ENCODE peak calls at places on chromosomes 1 and 21, in four cellular contexts. U, G, D and J are unnamed samples. For H3K36me3, the result is how much of the 10 kb centered on the place peaks cover.

GRCh38 chr1:193767891-193768290 is 581.5 kb upstream of the B3GALT2 start:
- DNase-seq in G (no peak), D (no peak), U (no peak), J (no peak)

GRCh38 chr1:207867136-207868081 is 43.5 kb downstream of the CD34 start:
- DNase-seq in D (no peak), U (peak), G (peak), J (no peak)

GRCh38 chr1:3779912-3780416 is 7.4 kb downstream of the SMIM1 start:
- DNase-seq in G (no peak), U (no peak), D (no peak), J (no peak)

GRCh38 chr1:23376890-23377811 is 7.5 kb upstream of the ZNF436 start:
- DNase-seq in G (no peak), D (no peak), U (no peak), J (no peak)

GRCh38 chr1:52159033-52159789 is 17.3 kb downstream of the ZFYVE9 start:
- DNase-seq in G (no peak), U (no peak), D (no peak), J (no peak)

GRCh38 chr1:71986181-71986580 is 296.2 kb downstream of the NEGR1 start:
- DNase-seq in D (no peak), U (no peak), G (no peak), J (no peak)

GRCh38 chr1:75730432-75730831 is 5.9 kb downstream of the ACADM start:
- DNase-seq in G (no peak), U (no peak), D (no peak), J (no peak)

GRCh38 chr1:210233495-210234253 is 1.1 kb downstream of the SERTAD4 start:
- DNase-seq in D (peak), G (no peak), U (no peak), J (no peak)

GRCh38 chr1:190303501-190303900 is 174.2 kb downstream of the BRINP3 start:
- DNase-seq in D (no peak), U (no peak), G (no peak), J (no peak)

GRCh38 chr1:40653851-40654537 is 11.5 kb downstream of the RIMS3 start:
- DNase-seq in D (peak), G (no peak), U (no peak), J (no peak)

GRCh38 chr1:114467491-114467890 is 43.5 kb downstream of the TRIM33 start:
- DNase-seq in U (no peak), D (no peak), G (no peak), J (no peak)

GRCh38 chr1:164440222-164440621 is 118.8 kb upstream of the PBX1 start:
- DNase-seq in D (peak), U (no peak), G (no peak), J (no peak)

GRCh38 chr1:64877151-64877550 is 89.2 kb downstream of the JAK1 start:
- DNase-seq in D (no peak), G (no peak), U (no peak), J (no peak)

GRCh38 chr1:17356387-17356992 is 15.5 kb upstream of the PADI6 start:
- DNase-seq in U (no peak), G (no peak), D (no peak), J (no peak)

GRCh38 chr21:36741506-36741905 is 42.6 kb downstream of the SIM2 start:
- DNase-seq in D (no peak), G (no peak), U (no peak), J (no peak)

GRCh38 chr1:184298321-184299052 is 88.3 kb upstream of the C1orf21 start:
- DNase-seq in D (peak), U (no peak), G (no peak), J (no peak)

GRCh38 chr1:47688161-47688560 is 250.3 kb downstream of the FOXD2 start:
- DNase-seq in G (no peak), U (no peak), D (no peak), J (no peak)

GRCh38 chr1:160971618-160972056 is 17.0 kb upstream of the ITLN2 start:
- DNase-seq in G (no peak), D (peak), U (no peak), J (no peak)

GRCh38 chr1:228857611-228858010 is 122.3 kb downstream of the RHOU start:
- DNase-seq in G (no peak), U (no peak), D (no peak), J (no peak)

GRCh38 chr21:34988139-34988538 is 61.0 kb downstream of the RUNX1 start:
- DNase-seq in G (no peak), U (no peak), D (no peak), J (no peak)

GRCh38 chr1:28122183-28122582 is 33.8 kb upstream of the EYA3 start:
- DNase-seq in D (no peak), U (no peak), G (no peak), J (no peak)

GRCh38 chr1:237556911-237557310 is 333.8 kb downstream of the ZP4 start:
- DNase-seq in D (no peak), U (no peak), G (no peak), J (no peak)

GRCh38 chr1:174534789-174535188 is 87.0 kb downstream of the GPR52 start:
- DNase-seq in U (no peak), D (no peak), G (no peak), J (no peak)

GRCh38 chr1:84573481-84573966 is 716 bp downstream of the CTBS start:
- DNase-seq in G (no peak), U (no peak), D (no peak), J (no peak)

GRCh38 chr1:16905856-16906702 is 10.3 kb downstream of the RNU1-2 start:
- DNase-seq in G (peak), D (no peak), U (no peak), J (no peak)

GRCh38 chr1:9126511-9126910 is 2.4 kb downstream of the GPR157 start:
- DNase-seq in U (no peak), D (no peak), G (no peak), J (no peak)

GRCh38 chr21:45434645-45435217 is 29.8 kb downstream of the COL18A1 start:
- DNase-seq in G (no peak), U (no peak), D (no peak), J (no peak)

GRCh38 chr1:24900985-24901781 is 28.9 kb downstream of the RUNX3 start:
- DNase-seq in G (no peak), U (peak), D (no peak), J (no peak)

GRCh38 chr1:202009326-202010031 is 908 bp upstream of the ELF3 start:
- DNase-seq in D (peak), U (peak), G (peak), J (peak)

GRCh38 chr1:200905411-200906052 is 10.8 kb downstream of the INAVA start:
- DNase-seq in U (no peak), D (no peak), G (no peak), J (no peak)

GRCh38 chr1:15154480-15155036 is 1.0 kb downstream of the TMEM51 start:
- DNase-seq in U (peak), G (peak), D (no peak), J (no peak)

GRCh38 chr21:33064623-33064996 is 5.3 kb upstream of the OLIG1 start:
- DNase-seq in G (no peak), D (no peak), U (no peak), J (no peak)

GRCh38 chr1:59116920-59117542 is 179.9 kb upstream of the FGGY start:
- DNase-seq in D (peak), G (no peak), U (no peak), J (no peak)

GRCh38 chr21:25760061-25760460 is 25.3 kb downstream of the GABPA start:
- DNase-seq in U (no peak), D (no peak), G (no peak), J (no peak)

GRCh38 chr21:25759573-25759972 is 24.8 kb downstream of the GABPA start:
- DNase-seq in D (no peak), U (no peak), G (no peak), J (no peak)

GRCh38 chr21:25767921-25768320 is 33.1 kb downstream of the GABPA start:
- DNase-seq in U (no peak), G (no peak), D (no peak), J (no peak)

GRCh38 chr21:25764065-25764464 is 29.3 kb downstream of the GABPA start:
- DNase-seq in D (no peak), G (no peak), U (no peak), J (no peak)
- H3K36me3 ChIP-seq in D (under half), G (under half), U (under half), J (under half)

GRCh38 chr1:156912861-156913808 is 7.3 kb upstream of the LRRC71 start:
- DNase-seq in U (peak), G (no peak), D (peak), J (no peak)

GRCh38 chr1:156913809-156914387 is 6.5 kb upstream of the LRRC71 start:
- DNase-seq in U (no peak), D (no peak), G (no peak), J (no peak)

GRCh38 chr1:156910309-156910782 is 10.1 kb upstream of the LRRC71 start:
- DNase-seq in D (peak), G (peak), U (peak), J (no peak)

GRCh38 chr1:156911587-156912298 is 8.7 kb upstream of the LRRC71 start:
- DNase-seq in D (no peak), U (no peak), G (no peak), J (no peak)

GRCh38 chr1:156912310-156912709 is 8.1 kb upstream of the LRRC71 start:
- DNase-seq in G (no peak), D (no peak), U (no peak), J (no peak)
- H3K36me3 ChIP-seq in G (under half), D (under half), U (under half), J (under half)

GRCh38 chr1:98211271-98211840 is 290.5 kb upstream of the DPYD start:
- DNase-seq in D (no peak), U (no peak), G (no peak), J (no peak)
- H3K36me3 ChIP-seq in D (under half), U (under half), G (under half), J (under half)

GRCh38 chr1:233843523-233844204 is 60.8 kb upstream of the SLC35F3 start:
- DNase-seq in D (peak), G (no peak), U (no peak), J (no peak)
- H3K36me3 ChIP-seq in D (under half), G (under half), U (under half), J (under half)

GRCh38 chr1:54853096-54853792 is 33.8 kb downstream of the DHCR24 start:
- DNase-seq in D (no peak), G (no peak), U (no peak), J (no peak)

GRCh38 chr1:54851928-54852524 is 35.0 kb downstream of the DHCR24 start:
- DNase-seq in D (no peak), G (no peak), U (no peak), J (no peak)

GRCh38 chr1:54857066-54857660 is 29.8 kb downstream of the DHCR24 start:
- DNase-seq in U (no peak), D (no peak), G (no peak), J (no peak)

GRCh38 chr1:54853793-54854370 is 33.1 kb downstream of the DHCR24 start:
- DNase-seq in D (no peak), U (no peak), G (no peak), J (no peak)

DNA sequence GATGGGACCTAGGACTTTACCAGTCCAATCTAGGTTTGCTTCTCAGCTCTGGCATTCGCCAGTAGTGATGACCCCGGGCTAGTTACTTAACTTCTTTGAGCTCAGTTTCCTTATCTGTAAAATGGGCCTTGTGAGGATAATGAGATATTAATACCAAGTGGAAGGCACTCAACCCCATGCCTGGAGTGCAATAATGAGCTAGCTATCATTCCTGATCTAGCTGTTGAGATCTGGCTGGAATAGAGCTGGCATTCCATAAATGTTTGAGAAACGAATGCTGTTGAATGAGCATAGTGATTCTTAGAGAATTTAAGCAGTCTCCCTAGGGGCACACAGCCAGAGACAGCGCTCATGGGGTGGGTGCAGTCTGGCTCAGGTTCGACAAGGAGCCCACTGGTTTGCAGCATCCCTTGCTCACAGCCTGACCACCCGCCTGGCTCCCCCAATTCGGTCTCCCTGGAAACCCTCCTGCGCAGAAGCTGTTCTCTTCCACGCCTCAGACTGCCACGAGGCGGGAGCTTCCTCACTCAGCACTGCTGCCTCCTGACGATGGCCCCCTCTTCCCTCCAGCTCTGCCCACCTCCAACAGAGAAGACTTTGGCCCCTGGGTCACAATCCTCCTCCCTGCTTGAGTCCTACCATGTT is 32.5 kb downstream of the DHCR24 start:
- DNase-seq in D (no peak), G (no peak), U (no peak), J (no peak)
- H3K36me3 ChIP-seq in D (under half), G (under half), U (under half), J (half or more)

GRCh38 chr1:39563669-39564068 is 12.9 kb downstream of the PABPC4 start:
- DNase-seq in U (no peak), D (no peak), G (no peak), J (no peak)

GRCh38 chr1:39561321-39561720 is 15.3 kb downstream of the PABPC4 start:
- DNase-seq in G (no peak), U (no peak), D (no peak), J (no peak)

GRCh38 chr1:39564941-39565340 is 11.6 kb downstream of the PABPC4 start:
- DNase-seq in G (no peak), U (no peak), D (no peak), J (no peak)

GRCh38 chr1:39564340-39564739 is 12.2 kb downstream of the PABPC4 start:
- DNase-seq in D (no peak), U (no peak), G (no peak), J (no peak)

DNA sequence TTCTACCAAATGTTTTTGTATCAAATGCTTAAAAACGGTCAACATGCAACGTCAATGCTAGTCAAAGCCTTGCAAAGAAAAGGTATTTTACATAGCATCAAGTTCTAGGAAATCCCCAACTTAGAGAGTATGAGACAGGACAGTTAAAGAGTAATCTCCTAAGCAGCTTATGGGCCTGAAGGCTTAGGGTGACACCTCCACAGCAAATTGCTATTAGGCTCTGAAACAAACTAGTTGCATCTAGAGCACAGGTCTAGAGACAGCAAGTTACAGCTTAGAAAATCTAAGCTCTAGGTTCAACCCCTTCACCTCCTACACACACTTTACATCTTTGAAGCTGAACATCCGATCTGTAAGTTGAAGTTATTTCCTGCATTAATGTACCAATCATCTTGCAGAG is 13.7 kb downstream of the PABPC4 start:
- DNase-seq in G (no peak), U (no peak), D (no peak), J (no peak)
- H3K36me3 ChIP-seq in G (under half), U (under half), D (half or more), J (half or more)

DNA sequence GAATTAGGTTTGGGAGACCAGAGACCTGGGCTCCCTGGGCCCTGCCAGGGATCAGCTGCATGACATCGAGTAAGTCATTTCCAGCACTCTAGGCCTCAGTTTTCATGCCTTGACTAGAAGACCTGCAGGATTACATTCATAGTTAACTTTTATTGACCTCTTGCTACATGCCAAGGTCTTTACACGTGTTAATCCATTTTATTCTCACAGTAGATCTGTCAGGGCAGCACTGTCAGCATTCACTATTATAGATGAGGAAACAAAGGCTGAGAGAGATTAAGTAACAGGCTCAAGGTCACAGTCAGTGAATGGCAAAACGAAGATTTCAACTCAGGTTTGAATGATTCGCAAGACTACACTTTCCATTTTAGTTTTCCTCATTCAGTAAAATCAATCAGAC is 37.0 kb downstream of the PGM1 start:
- DNase-seq in G (no peak), D (no peak), U (no peak), J (no peak)
- H3K36me3 ChIP-seq in G (under half), D (under half), U (under half), J (under half)

DNA sequence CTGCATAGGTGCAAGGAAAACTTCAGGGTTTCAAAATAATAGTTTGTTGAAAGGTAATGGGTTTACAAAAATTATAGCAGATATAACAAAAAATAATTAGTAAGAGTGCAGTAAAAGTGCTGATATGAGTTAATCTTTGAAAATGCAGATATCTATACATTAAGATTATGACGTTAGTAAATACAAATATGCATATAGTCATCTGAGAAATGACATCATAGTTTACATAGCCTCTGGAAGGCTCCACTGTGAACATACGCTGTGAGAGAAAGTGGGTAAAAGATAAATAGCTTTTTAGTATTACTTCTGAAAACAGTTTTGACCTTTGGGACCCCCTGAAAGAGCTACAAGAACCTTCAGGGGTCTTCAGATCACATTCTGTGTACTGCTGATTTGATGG is 356.2 kb upstream of the SNX7 start:
- DNase-seq in D (no peak), U (no peak), G (no peak), J (no peak)
- H3K36me3 ChIP-seq in D (under half), U (under half), G (under half), J (under half)

GRCh38 chr1:18632218-18632588 is 1.6 kb downstream of the PAX7 start:
- DNase-seq in U (no peak), D (peak), G (no peak), J (no peak)

GRCh38 chr1:18630511-18631495 is at the start of gene PAX7:
- DNase-seq in G (no peak), D (peak), U (no peak), J (no peak)

GRCh38 chr1:18628511-18628910 is 2.1 kb upstream of the PAX7 start:
- DNase-seq in U (no peak), D (no peak), G (no peak), J (no peak)

GRCh38 chr1:18631496-18632217 is 1.0 kb downstream of the PAX7 start:
- DNase-seq in D (no peak), G (no peak), U (no peak), J (no peak)

GRCh38 chr1:18629659-18630510 is 761 bp upstream of the PAX7 start:
- DNase-seq in G (no peak), D (peak), U (no peak), J (no peak)
- H3K36me3 ChIP-seq in G (under half), D (under half), U (under half), J (under half)